ENCODE peak calls at places on chromosome 6, in five cellular contexts. One of them, this sample, is unnamed.
A peak's percentile ranks its signal among the peaks of the same experiment; 100 is the strongest.

GRCh38 chr6:33875141-33875581 is 71.4 kb upstream of the MLN start:
- DNase-seq in astrocyte: no peak
- DNase-seq in K562: peak; percentile 40
- DNase-seq in kidney: no peak
- DNase-seq in MM.1S: no peak
- DNase-seq in this sample: no peak

GRCh38 chr6:90533615-90534336 is 53.1 kb downstream of the MAP3K7 start:
- DNase-seq in kidney: no peak
- DNase-seq in MM.1S: no peak
- DNase-seq in K562: no peak
- DNase-seq in astrocyte: no peak
- DNase-seq in this sample: no peak

GRCh38 chr6:56093776-56094175 is 153.6 kb downstream of the COL21A1 start:
- DNase-seq in kidney: no peak
- DNase-seq in astrocyte: no peak
- DNase-seq in MM.1S: no peak
- DNase-seq in K562: no peak
- DNase-seq in this sample: no peak

GRCh38 chr6:6820688-6821238 is 232.2 kb downstream of the LY86 start:
- DNase-seq in kidney: peak; percentile 95
- DNase-seq in astrocyte: no peak
- DNase-seq in K562: no peak
- DNase-seq in MM.1S: no peak
- DNase-seq in this sample: peak; percentile 85

GRCh38 chr6:138215071-138215470 is 3.2 kb downstream of the PBOV1 start:
- DNase-seq in kidney: no peak
- DNase-seq in K562: no peak
- DNase-seq in MM.1S: no peak
- DNase-seq in astrocyte: no peak
- DNase-seq in this sample: peak; percentile 41

GRCh38 chr6:100479180-100480035 is 14.7 kb upstream of the SIM1 start:
- DNase-seq in K562: peak; percentile 40
- DNase-seq in astrocyte: no peak
- DNase-seq in kidney: no peak
- DNase-seq in MM.1S: peak; percentile 43
- DNase-seq in this sample: no peak

GRCh38 chr6:150270330-150271052 is 98.3 kb upstream of the IYD start:
- DNase-seq in kidney: no peak
- DNase-seq in astrocyte: no peak
- DNase-seq in MM.1S: no peak
- DNase-seq in K562: no peak
- DNase-seq in this sample: no peak

GRCh38 chr6:165243801-165244200 is 65.6 kb downstream of the C6orf118 start:
- DNase-seq in astrocyte: no peak
- DNase-seq in K562: no peak
- DNase-seq in kidney: no peak
- DNase-seq in MM.1S: no peak
- DNase-seq in this sample: no peak

GRCh38 chr6:37083243-37084138 is 78.0 kb downstream of the FGD2 start:
- DNase-seq in K562: peak; percentile 95
- DNase-seq in kidney: peak; percentile 96
- DNase-seq in astrocyte: peak; percentile 48
- DNase-seq in MM.1S: no peak
- DNase-seq in this sample: peak; percentile 51

GRCh38 chr6:93164781-93165180 is 254.6 kb downstream of the EPHA7 start:
- DNase-seq in kidney: no peak
- DNase-seq in MM.1S: no peak
- DNase-seq in K562: no peak
- DNase-seq in astrocyte: peak; percentile 31
- DNase-seq in this sample: no peak

GRCh38 chr6:26311012-26311384 is 54.0 kb upstream of the BTN3A2 start:
- DNase-seq in astrocyte: peak; percentile 53
- DNase-seq in kidney: no peak
- DNase-seq in MM.1S: peak; percentile 21
- DNase-seq in K562: peak; percentile 52
- DNase-seq in this sample: peak; percentile 45

GRCh38 chr6:112325449-112325848 is 21.7 kb upstream of the RFPL4B start:
- DNase-seq in K562: no peak
- DNase-seq in MM.1S: no peak
- DNase-seq in astrocyte: no peak
- DNase-seq in kidney: peak; percentile 84
- DNase-seq in this sample: no peak

GRCh38 chr6:67630146-67630545 is 1004.9 kb upstream of the ADGRB3 start:
- DNase-seq in MM.1S: peak; percentile 19
- DNase-seq in kidney: no peak
- DNase-seq in K562: no peak
- DNase-seq in astrocyte: peak; percentile 99
- DNase-seq in this sample: no peak

GRCh38 chr6:48069280-48069679 is 41.7 kb downstream of the PTCHD4 start:
- DNase-seq in K562: no peak
- DNase-seq in MM.1S: no peak
- DNase-seq in astrocyte: no peak
- DNase-seq in kidney: no peak
- DNase-seq in this sample: no peak

DNA sequence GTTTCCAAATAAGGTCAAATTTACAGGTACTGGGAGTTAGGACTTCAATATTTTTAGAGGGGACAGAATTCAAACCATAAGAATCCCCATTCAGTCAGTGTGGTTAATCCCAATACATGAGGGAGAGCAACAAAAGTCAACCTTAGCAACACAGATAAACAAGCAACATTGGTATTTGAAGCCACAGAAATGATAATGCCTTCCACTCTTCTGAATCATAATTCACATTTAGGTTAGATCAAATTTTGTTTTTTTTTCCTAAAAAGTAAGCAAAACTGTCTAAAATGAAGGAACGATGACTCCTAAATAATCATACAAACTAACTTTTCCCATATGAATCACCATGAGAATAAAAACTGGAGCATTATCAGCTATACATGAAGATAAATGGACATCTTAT is 246.0 kb upstream of the TENT5A start:
- DNase-seq in K562: no peak
- DNase-seq in MM.1S: no peak
- DNase-seq in kidney: no peak
- DNase-seq in astrocyte: peak; percentile 84
- DNase-seq in this sample: no peak
- H3K9ac ChIP-seq in K562: no peak overlapping the region
- H3K9ac ChIP-seq in MM.1S: no peak overlapping the region
- H3K9ac ChIP-seq in kidney: no peak overlapping the region
- H3K9ac ChIP-seq in astrocyte: peak overlapping the region; percentile 76
- H3K9ac ChIP-seq in this sample: no peak overlapping the region

DNA sequence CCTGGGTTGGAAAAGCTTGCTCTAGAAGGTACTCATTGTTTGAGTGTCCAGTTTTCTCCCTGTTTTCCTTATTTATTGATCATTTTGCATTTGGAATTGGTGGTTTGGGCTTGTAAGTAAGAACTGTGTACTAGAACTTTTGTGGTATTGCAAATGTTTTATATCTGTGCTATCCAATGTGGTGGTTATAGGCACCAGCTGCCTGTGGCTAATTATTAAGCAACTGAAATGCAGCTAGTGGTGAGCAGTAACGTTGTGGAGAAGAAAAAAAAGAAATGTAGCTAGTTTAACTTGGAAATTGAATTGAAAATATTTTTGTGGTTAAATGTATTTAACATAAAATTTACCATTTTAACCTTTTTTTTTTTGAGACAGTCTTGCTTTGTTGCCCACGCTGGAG is 50.7 kb upstream of the MAPK13 start:
- DNase-seq in K562: no peak
- DNase-seq in MM.1S: no peak
- DNase-seq in kidney: no peak
- DNase-seq in astrocyte: no peak
- DNase-seq in this sample: no peak
- H3K27ac ChIP-seq in K562: no peak overlapping the region
- H3K27ac ChIP-seq in MM.1S: no peak overlapping the region
- H3K27ac ChIP-seq in kidney: no peak overlapping the region
- H3K27ac ChIP-seq in astrocyte: no peak overlapping the region
- H3K27ac ChIP-seq in this sample: no peak overlapping the region

DNA sequence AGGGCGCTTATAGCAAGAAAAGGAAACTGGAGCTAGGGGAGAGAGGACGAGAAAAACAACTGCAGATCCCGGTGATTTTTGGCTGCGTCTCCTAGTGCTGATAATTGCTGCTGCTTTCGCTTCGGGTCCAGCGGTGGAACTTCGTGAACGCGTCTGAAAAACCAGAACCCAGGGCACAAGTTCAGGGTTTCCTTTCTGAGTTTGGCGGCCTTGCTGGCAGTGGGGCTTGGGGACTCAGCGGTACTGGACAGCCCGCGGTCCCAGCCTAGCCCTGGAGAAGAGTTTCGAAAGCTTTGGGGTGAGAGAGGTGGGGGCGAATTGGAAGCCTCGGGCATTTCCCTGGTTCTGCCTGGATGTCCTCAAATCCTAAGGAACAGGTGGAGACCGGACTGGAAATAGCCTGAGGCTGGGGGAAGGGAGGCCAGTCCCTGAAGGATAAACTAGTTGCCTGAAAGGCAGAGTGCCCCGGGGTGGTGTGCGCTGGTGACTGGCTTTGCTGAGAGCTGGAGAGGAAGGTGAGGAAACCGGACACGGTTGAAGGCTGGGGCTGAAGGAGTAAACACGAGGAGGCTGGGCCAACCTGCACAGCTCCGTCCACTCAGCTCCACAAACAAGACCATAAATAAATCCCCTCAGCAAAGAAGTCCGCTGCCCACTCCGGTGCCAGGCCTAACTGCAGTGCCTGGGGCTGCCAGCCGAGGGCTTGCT is 857 bp downstream of the GMPR start:
- DNase-seq in astrocyte: no peak
- DNase-seq in MM.1S: peak; percentile 23
- DNase-seq in kidney: peak; percentile 91
- DNase-seq in K562: peak; percentile 55
- DNase-seq in this sample: peak; percentile 70
- H3K9ac ChIP-seq in astrocyte: peak overlapping the region; percentile 69
- H3K9ac ChIP-seq in MM.1S: peak overlapping the region; percentile 26
- H3K9ac ChIP-seq in kidney: peak overlapping the region; percentile 80
- H3K9ac ChIP-seq in K562: peak overlapping the region; percentile 96
- H3K9ac ChIP-seq in this sample: peak overlapping the region; percentile 61

GRCh38 chr6:96458771-96459170 is 62.8 kb upstream of the UFL1 start:
- DNase-seq in kidney: no peak
- DNase-seq in MM.1S: no peak
- DNase-seq in astrocyte: no peak
- DNase-seq in K562: no peak
- DNase-seq in this sample: no peak
- H3K27ac ChIP-seq in kidney: no peak overlapping the region
- H3K27ac ChIP-seq in MM.1S: no peak overlapping the region
- H3K27ac ChIP-seq in astrocyte: no peak overlapping the region
- H3K27ac ChIP-seq in K562: no peak overlapping the region
- H3K27ac ChIP-seq in this sample: no peak overlapping the region

DNA sequence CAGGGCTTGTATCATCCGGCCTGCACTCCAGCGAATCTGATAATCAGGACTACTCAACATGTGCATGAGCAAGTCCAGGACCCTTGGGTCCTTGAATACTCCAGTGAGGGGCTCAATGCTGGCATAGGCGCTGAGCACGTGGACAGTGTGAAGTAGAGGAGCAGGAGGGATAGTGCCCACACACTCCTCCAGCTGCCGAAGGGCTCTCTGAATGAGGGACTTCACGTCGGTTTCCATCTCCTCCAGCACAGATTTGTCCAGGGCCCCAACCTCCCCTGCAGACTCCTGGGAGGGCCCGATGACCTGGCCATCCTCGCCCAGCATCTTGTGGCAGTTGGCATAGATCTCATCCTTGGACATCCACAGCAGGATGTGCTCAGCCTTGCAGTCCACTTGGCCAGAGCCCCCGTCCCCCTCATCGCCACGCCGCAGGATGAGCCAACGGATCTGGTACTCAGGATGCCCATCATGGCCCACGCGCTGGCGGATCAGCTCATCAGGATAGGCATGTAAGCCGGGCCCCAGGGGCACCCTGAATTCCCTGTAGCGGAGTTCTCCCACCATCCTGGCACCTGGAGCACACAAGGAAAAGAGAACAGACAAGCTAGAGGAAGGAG is 1.3 kb downstream of the CUL7 start:
- DNase-seq in K562: no peak
- DNase-seq in MM.1S: no peak
- DNase-seq in astrocyte: no peak
- DNase-seq in kidney: peak; percentile 73
- DNase-seq in this sample: peak; percentile 28
- H3K9ac ChIP-seq in K562: peak overlapping the region; percentile 96
- H3K9ac ChIP-seq in MM.1S: no peak overlapping the region
- H3K9ac ChIP-seq in astrocyte: peak overlapping the region; percentile 93
- H3K9ac ChIP-seq in kidney: no peak overlapping the region
- H3K9ac ChIP-seq in this sample: no peak overlapping the region

GRCh38 chr6:163751032-163751525 is 336.6 kb downstream of the QKI start:
- DNase-seq in K562: no peak
- DNase-seq in MM.1S: no peak
- DNase-seq in kidney: no peak
- DNase-seq in astrocyte: no peak
- DNase-seq in this sample: no peak
- H3K27ac ChIP-seq in K562: no peak overlapping the region
- H3K27ac ChIP-seq in MM.1S: no peak overlapping the region
- H3K27ac ChIP-seq in kidney: no peak overlapping the region
- H3K27ac ChIP-seq in astrocyte: no peak overlapping the region
- H3K27ac ChIP-seq in this sample: no peak overlapping the region

DNA sequence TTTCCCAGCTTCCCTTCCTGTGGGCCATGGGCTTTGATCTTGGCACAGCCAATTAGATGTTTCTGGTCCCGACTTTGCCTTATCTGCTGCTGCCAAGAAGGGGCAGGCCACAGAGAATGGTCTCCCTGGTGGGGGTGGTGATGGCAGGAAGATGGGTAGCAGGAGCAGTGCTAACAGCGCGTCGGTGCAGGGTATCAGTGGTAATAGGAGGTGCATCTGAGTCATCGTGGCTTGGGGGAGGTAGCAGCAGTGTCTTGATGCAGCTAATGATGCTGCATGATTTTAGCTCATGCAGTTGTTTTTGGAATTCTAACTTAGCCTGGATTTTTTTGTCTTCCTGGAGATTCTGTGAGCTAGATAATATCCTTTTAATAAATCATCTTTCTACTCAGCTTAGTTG is 18.9 kb upstream of the MAS1 start:
- DNase-seq in MM.1S: no peak
- DNase-seq in kidney: no peak
- DNase-seq in K562: no peak
- DNase-seq in astrocyte: peak; percentile 34
- DNase-seq in this sample: no peak
- H3K9ac ChIP-seq in MM.1S: no peak overlapping the region
- H3K9ac ChIP-seq in kidney: no peak overlapping the region
- H3K9ac ChIP-seq in K562: no peak overlapping the region
- H3K9ac ChIP-seq in astrocyte: no peak overlapping the region
- H3K9ac ChIP-seq in this sample: no peak overlapping the region

DNA sequence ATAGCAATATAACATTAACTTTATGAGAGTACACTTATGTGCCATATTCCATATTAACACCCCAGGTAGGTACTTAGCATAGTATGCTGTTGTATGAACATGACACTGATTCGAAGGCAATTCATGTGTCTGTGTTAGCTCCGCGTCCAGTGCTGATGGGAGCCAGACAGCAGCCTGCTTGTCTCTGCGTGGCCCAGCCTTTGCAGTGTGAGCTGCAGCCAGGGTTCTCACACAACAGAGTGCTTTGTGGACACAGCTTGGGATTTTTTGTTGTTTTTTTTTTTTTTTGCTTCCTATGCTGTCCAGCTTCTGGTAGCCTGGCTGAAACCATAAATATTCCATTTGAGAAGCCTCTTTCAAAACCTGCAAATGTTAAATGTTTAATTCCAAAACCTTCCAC is 350.9 kb downstream of the SMOC2 start:
- DNase-seq in astrocyte: no peak
- DNase-seq in K562: no peak
- DNase-seq in kidney: no peak
- DNase-seq in MM.1S: no peak
- DNase-seq in this sample: no peak
- H3K27ac ChIP-seq in astrocyte: no peak overlapping the region
- H3K27ac ChIP-seq in K562: no peak overlapping the region
- H3K27ac ChIP-seq in kidney: no peak overlapping the region
- H3K27ac ChIP-seq in MM.1S: no peak overlapping the region
- H3K27ac ChIP-seq in this sample: no peak overlapping the region

This sample was measured in colonic mucosa.